ENCODE peak calls at places on chromosomes 13 and 19, in nine cellular contexts. G, N, Q, F, J, L, X, A and Z are unnamed samples.

GRCh38 chr13:27476943-27477681 is 26.7 kb upstream of the MTIF3 start:
- DNase-seq in F (peak; percentile 27), Q (peak; percentile 17), G (no peak), L (no peak), N (peak; percentile 38), A (peak; percentile 3), J (no peak), X (no peak), Z (no peak)

GRCh38 chr13:30790592-30790991 is 55.2 kb downstream of the ALOX5AP start:
- DNase-seq in N (no peak), X (no peak), J (no peak), L (no peak), Q (no peak), A (no peak), G (no peak), F (no peak), Z (no peak)

GRCh38 chr19:23699521-23699860 is 12.5 kb upstream of the ZNF675 start:
- DNase-seq in A (no peak), J (no peak), G (no peak), L (no peak), F (no peak), N (peak; percentile 1), Q (no peak), X (no peak), Z (no peak)

GRCh38 chr19:13920940-13921744 is 15.1 kb downstream of the CC2D1A start:
- DNase-seq in J (no peak), A (peak; percentile 40), F (no peak), N (peak; percentile 63), Q (peak; percentile 43), X (no peak), L (peak; percentile 81), G (peak; percentile 46), Z (no peak)

GRCh38 chr19:6947745-6948144 is 60.4 kb downstream of the ADGRE1 start:
- DNase-seq in N (peak; percentile 97), X (no peak), F (peak; percentile 52), G (peak; percentile 68), L (no peak), J (no peak), A (peak; percentile 35), Q (no peak), Z (no peak)

GRCh38 chr19:13834308-13834790 is 39.1 kb downstream of the ZSWIM4 start:
- DNase-seq in A (peak; percentile 52), N (peak; percentile 66), Q (no peak), F (no peak), L (peak; percentile 44), X (no peak), J (no peak), G (no peak), Z (no peak)

GRCh38 chr19:29880498-29881081 is 61.4 kb upstream of the URI1 start:
- DNase-seq in N (no peak), Q (no peak), G (no peak), F (no peak), X (no peak), A (no peak), J (peak; percentile 39), L (no peak), Z (peak; percentile 74)

GRCh38 chr19:13850910-13851753 is 25.8 kb upstream of the NANOS3 start:
- DNase-seq in A (peak; percentile 98), N (peak; percentile 99), G (peak; percentile 48), X (peak; percentile 90), J (peak; percentile 91), F (peak; percentile 94), Q (no peak), L (peak; percentile 80), Z (peak; percentile 81)

GRCh38 chr13:60211548-60211947 is 47.8 kb upstream of the DIAPH3 start:
- DNase-seq in J (no peak), L (peak; percentile 31), N (no peak), F (no peak), X (no peak), A (no peak), Q (no peak), G (no peak), Z (no peak)

GRCh38 chr19:18768997-18769891 is 21.9 kb downstream of the COMP start:
- DNase-seq in F (no peak), Q (no peak), X (peak; percentile 73), N (no peak), L (no peak), A (no peak), G (no peak), J (no peak), Z (no peak)

GRCh38 chr13:36163303-36163702 is 32.1 kb upstream of the DCLK1 start:
- DNase-seq in X (no peak), J (no peak), A (peak; percentile 89), N (peak; percentile 14), Q (peak; percentile 61), F (no peak), G (no peak), L (no peak), Z (no peak)

GRCh38 chr13:91017669-91018053 is 329.8 kb upstream of the MIR17HG start:
- DNase-seq in L (no peak), Q (no peak), X (no peak), J (peak; percentile 59), A (no peak), F (peak; percentile 6), G (no peak), N (peak; percentile 1), Z (no peak)

GRCh38 chr13:41742917-41743552 is 217.9 kb downstream of the VWA8 start:
- DNase-seq in F (no peak), N (no peak), L (no peak), X (no peak), Q (no peak), J (no peak), G (no peak), A (no peak), Z (no peak)

GRCh38 chr13:113142876-113143275 is 15.6 kb upstream of the PROZ start:
- DNase-seq in L (peak; percentile 31), F (no peak), G (no peak), Q (no peak), A (no peak), N (no peak), X (no peak), J (no peak), Z (no peak)

GRCh38 chr13:44211286-44211685 is 162.3 kb upstream of the SERP2 start:
- DNase-seq in G (no peak), N (no peak), L (no peak), X (no peak), J (no peak), F (no peak), A (no peak), Q (no peak), Z (no peak)

GRCh38 chr13:36345438-36346221 is 564 bp downstream of the SPART start:
- DNase-seq in Q (peak; percentile 48), A (peak; percentile 91), G (peak; percentile 49), N (peak; percentile 70), X (peak; percentile 79), J (peak; percentile 87), F (no peak), L (peak; percentile 64), Z (peak; percentile 85)

GRCh38 chr13:112783946-112784500 is 94.2 kb downstream of the ATP11A start:
- DNase-seq in A (no peak), N (no peak), X (peak; percentile 76), F (no peak), G (no peak), L (peak; percentile 55), Q (no peak), J (no peak), Z (no peak)

GRCh38 chr19:14563989-14564650 is 7.7 kb downstream of the NDUFB7 start:
- DNase-seq in A (no peak), L (peak; percentile 99), F (no peak), G (peak; percentile 61), J (no peak), Q (no peak), X (no peak), N (peak; percentile 51), Z (no peak)

GRCh38 chr19:47754206-47755064 is 9.1 kb downstream of the NOP53 start:
- DNase-seq in N (no peak), X (no peak), A (no peak), Q (no peak), J (no peak), L (peak; percentile 65), G (no peak), F (no peak), Z (no peak)

GRCh38 chr13:97849305-97849704 is 104.2 kb upstream of the IPO5 start:
- DNase-seq in J (no peak), N (peak; percentile 13), L (peak; percentile 31), X (no peak), Q (peak; percentile 54), F (no peak), A (peak; percentile 44), G (no peak), Z (no peak)

GRCh38 chr19:6521718-6522646 is 8.8 kb upstream of the TNFSF9 start:
- DNase-seq in X (no peak), N (peak; percentile 54), G (peak; percentile 70), J (no peak), Q (no peak), F (no peak), A (no peak), L (no peak), Z (peak; percentile 92)

GRCh38 chr13:110006304-110006703 is 219.9 kb upstream of the IRS2 start:
- DNase-seq in J (no peak), F (peak; percentile 41), Q (peak; percentile 42), A (peak; percentile 74), X (no peak), G (no peak), L (no peak), N (peak; percentile 63), Z (no peak)

GRCh38 chr13:43573361-43573740 is 213.4 kb downstream of the ENOX1 start:
- DNase-seq in J (no peak), N (no peak), G (no peak), X (no peak), Q (no peak), F (no peak), L (no peak), A (peak; percentile 64), Z (no peak)

GRCh38 chr13:79340490-79340889 is 65.6 kb downstream of the RBM26 start:
- DNase-seq in A (no peak), N (no peak), F (no peak), Q (no peak), X (no peak), G (no peak), J (no peak), L (no peak), Z (no peak)

GRCh38 chr13:110597041-110597689 is 18.2 kb upstream of the NAXD start:
- DNase-seq in N (no peak), A (no peak), J (no peak), Q (no peak), G (no peak), L (peak; percentile 57), X (no peak), F (no peak), Z (no peak)

GRCh38 chr13:30572859-30573275 is 44.9 kb upstream of the USPL1 start:
- DNase-seq in F (peak; percentile 41), G (peak; percentile 24), X (no peak), Q (no peak), L (peak; percentile 13), A (peak; percentile 63), J (no peak), N (peak; percentile 40), Z (no peak)

GRCh38 chr13:46119883-46120614 is 15.2 kb upstream of the CPB2 start:
- DNase-seq in Q (no peak), F (peak; percentile 57), X (peak; percentile 43), N (peak; percentile 59), A (peak; percentile 74), L (no peak), G (no peak), J (no peak), Z (no peak)